ENCODE peak calls at places on chromosomes 7 and 10, in five cellular contexts. K is Peyer's patch, W is BJ, L is WERI-Rb-1, Y is colonic mucosa. U is an unnamed sample. For H3K27me3, the result is how much of the 10 kb centered on the place peaks cover.

GRCh38 chr7:2190531-2190930 is 42.2 kb downstream of the MAD1L1 start:
- DNase-seq in K (no peak), L (no peak), W (no peak), Y (no peak), U (no peak)

GRCh38 chr10:84933402-84933801 is 605.0 kb downstream of the CCSER2 start:
- DNase-seq in W (no peak), L (peak), Y (peak), K (no peak), U (no peak)

GRCh38 chr7:44756904-44757303 is 8.3 kb downstream of the ZMIZ2 start:
- DNase-seq in W (no peak), L (no peak), Y (no peak), K (no peak), U (no peak)

GRCh38 chr10:97731346-97732051 is 5.4 kb upstream of the ZFYVE27 start:
- DNase-seq in L (peak), Y (peak), K (no peak), W (no peak), U (no peak)

GRCh38 chr10:120586471-120586872 is 129.4 kb downstream of the PLPP4 start:
- DNase-seq in W (peak), K (no peak), Y (no peak), L (no peak), U (no peak)

GRCh38 chr10:72762042-72762441 is 70.1 kb downstream of the MCU start:
- DNase-seq in L (no peak), Y (no peak), K (no peak), W (no peak), U (no peak)

GRCh38 chr7:55969391-55969790 is 5.0 kb downstream of the NIPSNAP2 start:
- DNase-seq in K (no peak), Y (no peak), W (no peak), L (no peak), U (no peak)

GRCh38 chr7:80467069-80467468 is 44.8 kb downstream of the GNAT3 start:
- DNase-seq in L (no peak), Y (no peak), W (no peak), K (no peak), U (no peak)

GRCh38 chr10:100998991-100999741 is 442 bp upstream of the LZTS2 start:
- DNase-seq in Y (peak), W (no peak), K (peak), L (peak), U (peak)

GRCh38 chr10:86648706-86649426 is 5.5 kb upstream of the OPN4 start:
- DNase-seq in Y (peak), L (no peak), W (peak), K (peak), U (no peak)

GRCh38 chr7:471866-472639 is 47.6 kb downstream of the PDGFA start:
- DNase-seq in L (no peak), Y (no peak), W (peak), K (peak), U (no peak)

GRCh38 chr10:86056632-86057031 is 310.0 kb downstream of the GRID1 start:
- DNase-seq in L (no peak), K (no peak), Y (no peak), W (no peak), U (no peak)

GRCh38 chr10:8424555-8425201 is 370.2 kb downstream of the GATA3 start:
- DNase-seq in K (no peak), L (no peak), Y (no peak), W (no peak), U (no peak)

GRCh38 chr7:157652954-157653826 is 316.4 kb downstream of the DNAJB6 start:
- DNase-seq in L (peak), W (no peak), K (no peak), Y (no peak), U (no peak)

GRCh38 chr10:6823770-6824169 is 243.7 kb upstream of the PRKCQ start:
- DNase-seq in W (no peak), Y (no peak), L (no peak), K (no peak), U (no peak)

GRCh38 chr7:105805619-105806018 is 70.8 kb downstream of the ATXN7L1 start:
- DNase-seq in W (no peak), Y (no peak), K (no peak), L (no peak), U (no peak)

GRCh38 chr10:47311900-47312662 is 10.2 kb upstream of the GDF2 start:
- DNase-seq in W (peak), L (peak), K (peak), Y (peak), U (peak)

GRCh38 chr7:126689037-126689436 is 563.7 kb downstream of the GRM8 start:
- DNase-seq in W (no peak), Y (no peak), L (no peak), K (no peak), U (no peak)

GRCh38 chr7:141697211-141697871 is 4.6 kb downstream of the DENND11 start:
- DNase-seq in Y (no peak), L (no peak), W (no peak), K (no peak), U (no peak)

GRCh38 chr10:43105793-43106158 is 28.9 kb downstream of the RET start:
- DNase-seq in Y (no peak), W (no peak), L (no peak), K (no peak), U (no peak)
- TF ChIP-seq CTCF in Y (no peak), W (no peak), L (no peak), K (no peak), U (no peak)

GRCh38 chr10:102645388-102645740 is 1.1 kb downstream of the TRIM8 start:
- DNase-seq in Y (peak), W (no peak), K (peak), L (peak), U (peak)
- H3K4me3 ChIP-seq in Y (peak), W (peak), K (peak), L (peak), U (peak)

DNA sequence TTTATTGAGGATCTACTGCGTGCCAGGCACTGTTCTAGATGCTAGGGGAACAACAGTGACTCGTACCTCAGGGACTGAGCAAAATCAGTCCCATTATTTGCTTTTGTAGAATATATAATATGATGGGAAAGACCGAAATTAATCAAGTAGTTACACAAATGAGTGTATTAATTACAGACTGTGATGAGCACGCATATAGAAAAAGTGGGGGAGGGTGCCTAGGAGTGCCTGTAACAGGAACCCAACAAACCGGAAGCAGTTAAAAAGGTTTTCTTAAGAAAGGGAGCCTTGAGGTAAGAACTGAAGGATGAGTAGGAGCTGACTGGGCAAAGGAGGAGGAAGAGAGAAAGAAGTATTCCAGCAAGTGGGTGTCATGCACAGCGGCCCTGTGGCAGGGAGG is 28.2 kb upstream of the IL6 start:
- DNase-seq in Y (no peak), L (no peak), W (no peak), K (no peak), U (no peak)
- H3K27me3 ChIP-seq in Y (under half), L (under half), W (under half), K (under half), U (under half)

GRCh38 chr7:37201876-37202198 is 246.8 kb downstream of the ELMO1 start:
- DNase-seq in L (no peak), Y (no peak), W (no peak), K (no peak), U (no peak)
- TF ChIP-seq CTCF in L (no peak), Y (no peak), W (no peak), K (no peak), U (no peak)

DNA sequence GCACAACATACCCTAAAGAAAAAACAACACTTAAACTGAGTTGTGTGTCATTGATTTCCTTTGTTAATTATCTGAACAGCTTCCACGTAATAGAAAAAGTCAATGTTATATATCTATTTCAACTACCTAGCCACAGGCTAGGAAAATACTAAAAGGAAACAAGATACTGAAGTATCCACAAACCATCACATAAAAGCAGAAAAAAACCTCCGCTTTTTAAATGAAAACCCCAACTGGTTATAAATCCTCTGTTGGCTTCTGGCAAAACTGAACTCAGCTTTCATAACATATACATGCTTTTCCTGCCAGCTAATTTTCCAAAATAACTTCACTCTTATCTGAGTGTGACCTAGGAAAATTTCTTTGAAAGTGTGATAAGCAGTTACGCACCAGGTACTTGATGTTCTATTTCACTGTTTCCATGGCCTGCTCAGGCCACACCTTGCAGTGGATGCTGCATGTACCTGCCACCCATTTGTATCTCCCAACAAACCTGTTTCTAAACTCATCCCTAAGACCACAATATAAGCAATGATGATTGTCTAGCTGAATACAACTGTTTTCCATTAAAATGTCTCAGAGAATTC is 11.9 kb downstream of the FAM3C start:
- DNase-seq in L (no peak), Y (no peak), K (no peak), W (no peak), U (no peak)
- H3K4me3 ChIP-seq in L (no peak), Y (no peak), K (no peak), W (no peak), U (no peak)

GRCh38 chr7:39827571-39827970 is 122.5 kb upstream of the CDK13 start:
- DNase-seq in L (no peak), K (no peak), Y (no peak), W (no peak), U (no peak)
- H3K27me3 ChIP-seq in L (under half), K (under half), Y (under half), W (under half), U (under half)

DNA sequence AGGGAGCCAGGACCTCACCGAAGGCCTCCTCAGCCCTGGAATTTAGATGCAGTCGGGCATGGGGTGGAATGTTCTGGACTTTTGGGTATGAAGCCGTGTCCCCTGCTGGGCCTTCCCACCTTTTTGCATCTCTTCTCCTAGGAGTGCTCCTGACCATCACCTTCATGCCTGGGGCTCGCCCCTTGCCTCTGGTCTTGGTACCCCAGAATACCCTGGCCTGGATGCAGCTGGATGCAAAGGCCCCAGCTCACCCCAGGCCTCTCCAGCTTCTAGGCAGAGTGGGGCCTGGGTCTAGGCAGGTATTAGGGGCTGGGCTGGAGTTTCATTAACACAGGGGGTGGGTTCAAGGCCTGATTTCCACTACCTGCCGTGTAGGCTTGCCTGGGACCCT is 9.9 kb downstream of the AQP1 start:
- DNase-seq in K (peak), Y (no peak), L (no peak), W (no peak), U (no peak)
- TF ChIP-seq CTCF in K (no peak), Y (no peak), L (no peak), W (no peak), U (no peak)

U was measured in GM06990.